ENCODE peak calls at places on chromosomes 4 and X, in six cellular contexts. One of them, this sample, is unnamed.
A peak's percentile ranks its signal among the peaks of the same experiment; 100 is the strongest.

GRCh38 chr4:67522851-67523671 is 22.2 kb downstream of the CENPC start:
- DNase-seq in esophagus muscularis mucosa: no peak
- DNase-seq in ovary: no peak
- DNase-seq in SK-N-SH: no peak
- DNase-seq in H1: no peak
- DNase-seq in sigmoid colon: no peak
- DNase-seq in this sample: no peak

GRCh38 chr4:112704991-112705845 is 68.3 kb downstream of the LARP7 start:
- DNase-seq in esophagus muscularis mucosa: peak; percentile 87
- DNase-seq in SK-N-SH: peak; percentile 82
- DNase-seq in ovary: peak; percentile 52
- DNase-seq in sigmoid colon: peak; percentile 78
- DNase-seq in H1: peak; percentile 19
- DNase-seq in this sample: no peak

GRCh38 chr4:2333356-2333841 is 71.5 kb upstream of the MXD4 start:
- DNase-seq in sigmoid colon: no peak
- DNase-seq in H1: no peak
- DNase-seq in ovary: no peak
- DNase-seq in esophagus muscularis mucosa: peak; percentile 62
- DNase-seq in SK-N-SH: peak; percentile 26
- DNase-seq in this sample: no peak

GRCh38 chr4:36399762-36400353 is 118.4 kb downstream of the DTHD1 start:
- DNase-seq in esophagus muscularis mucosa: no peak
- DNase-seq in ovary: no peak
- DNase-seq in sigmoid colon: no peak
- DNase-seq in H1: no peak
- DNase-seq in SK-N-SH: no peak
- DNase-seq in this sample: no peak

GRCh38 chrX:78075787-78076389 is 28.2 kb upstream of the PGK1 start:
- DNase-seq in esophagus muscularis mucosa: no peak
- DNase-seq in SK-N-SH: no peak
- DNase-seq in ovary: no peak
- DNase-seq in sigmoid colon: no peak
- DNase-seq in H1: no peak
- DNase-seq in this sample: no peak

GRCh38 chr4:30402276-30402675 is 317.9 kb upstream of the PCDH7 start:
- DNase-seq in SK-N-SH: no peak
- DNase-seq in H1: no peak
- DNase-seq in sigmoid colon: no peak
- DNase-seq in esophagus muscularis mucosa: no peak
- DNase-seq in ovary: no peak
- DNase-seq in this sample: no peak

GRCh38 chr4:108360857-108361820 is 192.4 kb upstream of the LEF1 start:
- DNase-seq in sigmoid colon: no peak
- DNase-seq in ovary: no peak
- DNase-seq in H1: peak; percentile 15
- DNase-seq in esophagus muscularis mucosa: peak; percentile 80
- DNase-seq in SK-N-SH: no peak
- DNase-seq in this sample: no peak

GRCh38 chr4:31089815-31090214 is 369.6 kb downstream of the PCDH7 start:
- DNase-seq in H1: no peak
- DNase-seq in ovary: no peak
- DNase-seq in sigmoid colon: no peak
- DNase-seq in SK-N-SH: no peak
- DNase-seq in esophagus muscularis mucosa: no peak
- DNase-seq in this sample: no peak

GRCh38 chrX:19682712-19683331 is 167.5 kb upstream of the MAP3K15 start:
- DNase-seq in sigmoid colon: peak; percentile 80
- DNase-seq in ovary: peak; percentile 53
- DNase-seq in esophagus muscularis mucosa: no peak
- DNase-seq in H1: no peak
- DNase-seq in SK-N-SH: peak; percentile 55
- DNase-seq in this sample: peak; percentile 28

GRCh38 chr4:2930821-2931764 is 32.1 kb downstream of the NOP14 start:
- DNase-seq in sigmoid colon: no peak
- DNase-seq in H1: no peak
- DNase-seq in SK-N-SH: no peak
- DNase-seq in ovary: no peak
- DNase-seq in esophagus muscularis mucosa: no peak
- DNase-seq in this sample: no peak

GRCh38 chr4:159516556-159516955 is 413.7 kb downstream of the RAPGEF2 start:
- DNase-seq in H1: no peak
- DNase-seq in sigmoid colon: no peak
- DNase-seq in ovary: no peak
- DNase-seq in esophagus muscularis mucosa: no peak
- DNase-seq in SK-N-SH: no peak
- DNase-seq in this sample: no peak

GRCh38 chr4:2837904-2838496 is 5.6 kb upstream of the ADD1 start:
- DNase-seq in ovary: peak; percentile 44
- DNase-seq in SK-N-SH: peak; percentile 30
- DNase-seq in sigmoid colon: peak; percentile 76
- DNase-seq in esophagus muscularis mucosa: no peak
- DNase-seq in H1: no peak
- DNase-seq in this sample: no peak

GRCh38 chrX:125203379-125203736 is 116.3 kb upstream of the TEX13C start:
- DNase-seq in sigmoid colon: no peak
- DNase-seq in esophagus muscularis mucosa: no peak
- DNase-seq in SK-N-SH: peak; percentile 14
- DNase-seq in H1: no peak
- DNase-seq in ovary: no peak
- DNase-seq in this sample: no peak

GRCh38 chr4:40617903-40618302 is 11.8 kb downstream of the RBM47 start:
- DNase-seq in H1: no peak
- DNase-seq in SK-N-SH: no peak
- DNase-seq in sigmoid colon: no peak
- DNase-seq in esophagus muscularis mucosa: no peak
- DNase-seq in ovary: no peak
- DNase-seq in this sample: no peak

GRCh38 chr4:106301393-106302084 is 14.5 kb downstream of the TBCK start:
- DNase-seq in SK-N-SH: no peak
- DNase-seq in sigmoid colon: no peak
- DNase-seq in ovary: no peak
- DNase-seq in esophagus muscularis mucosa: no peak
- DNase-seq in H1: no peak
- DNase-seq in this sample: no peak

GRCh38 chrX:120000490-120001246 is 57.1 kb upstream of the NKAP start:
- DNase-seq in SK-N-SH: no peak
- DNase-seq in esophagus muscularis mucosa: no peak
- DNase-seq in H1: no peak
- DNase-seq in sigmoid colon: no peak
- DNase-seq in ovary: no peak
- DNase-seq in this sample: no peak

GRCh38 chr4:156778093-156778492 is 193.5 kb downstream of the PDGFC start:
- DNase-seq in sigmoid colon: no peak
- DNase-seq in ovary: no peak
- DNase-seq in H1: no peak
- DNase-seq in esophagus muscularis mucosa: no peak
- DNase-seq in SK-N-SH: no peak
- DNase-seq in this sample: no peak

GRCh38 chr4:83285022-83285387 is 407 bp upstream of the COQ2 start:
- DNase-seq in SK-N-SH: peak; percentile 23
- DNase-seq in ovary: no peak
- DNase-seq in H1: no peak
- DNase-seq in esophagus muscularis mucosa: no peak
- DNase-seq in sigmoid colon: no peak
- DNase-seq in this sample: peak; percentile 33

GRCh38 chrX:37712458-37712857 is 26.9 kb downstream of the XK start:
- DNase-seq in sigmoid colon: no peak
- DNase-seq in H1: no peak
- DNase-seq in esophagus muscularis mucosa: no peak
- DNase-seq in SK-N-SH: no peak
- DNase-seq in ovary: no peak
- DNase-seq in this sample: no peak

GRCh38 chr4:56308384-56308783 is 78.9 kb downstream of the AASDH start:
- DNase-seq in esophagus muscularis mucosa: no peak
- DNase-seq in H1: no peak
- DNase-seq in sigmoid colon: no peak
- DNase-seq in SK-N-SH: no peak
- DNase-seq in ovary: no peak
- DNase-seq in this sample: no peak

GRCh38 chr4:56311299-56311975 is 75.9 kb downstream of the AASDH start:
- DNase-seq in ovary: no peak
- DNase-seq in esophagus muscularis mucosa: no peak
- DNase-seq in sigmoid colon: no peak
- DNase-seq in SK-N-SH: peak; percentile 80
- DNase-seq in H1: no peak
- DNase-seq in this sample: no peak

GRCh38 chr4:56310401-56310800 is 76.9 kb downstream of the AASDH start:
- DNase-seq in sigmoid colon: no peak
- DNase-seq in esophagus muscularis mucosa: no peak
- DNase-seq in ovary: no peak
- DNase-seq in SK-N-SH: no peak
- DNase-seq in H1: no peak
- DNase-seq in this sample: no peak

GRCh38 chr4:56305390-56305789 is 81.9 kb downstream of the AASDH start:
- DNase-seq in ovary: no peak
- DNase-seq in esophagus muscularis mucosa: no peak
- DNase-seq in SK-N-SH: no peak
- DNase-seq in sigmoid colon: no peak
- DNase-seq in H1: no peak
- DNase-seq in this sample: no peak

DNA sequence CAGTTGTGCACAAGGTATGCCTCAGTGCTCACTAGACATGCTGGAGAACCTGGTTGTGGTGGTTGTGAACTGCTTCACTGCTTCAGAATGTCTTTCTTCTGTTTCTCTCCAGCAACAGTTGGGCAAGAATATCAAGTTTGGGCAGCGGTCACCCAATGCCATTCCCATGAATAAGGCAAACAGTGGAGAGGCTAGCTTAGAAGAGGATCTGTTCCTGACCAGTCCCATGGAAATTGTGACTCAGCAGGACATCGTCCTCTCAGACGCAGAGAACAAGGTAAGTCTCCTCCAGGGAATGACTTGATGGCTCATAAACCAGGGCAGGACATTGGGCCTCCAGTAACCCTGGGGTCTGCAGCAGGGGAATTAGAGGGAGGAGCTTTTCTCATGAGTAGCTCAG is 79.9 kb downstream of the AASDH start:
- DNase-seq in sigmoid colon: no peak
- DNase-seq in H1: no peak
- DNase-seq in SK-N-SH: no peak
- DNase-seq in ovary: no peak
- DNase-seq in esophagus muscularis mucosa: no peak
- DNase-seq in this sample: no peak
- TF ChIP-seq EP300 in sigmoid colon: no peak
- TF ChIP-seq EP300 in H1: no peak
- TF ChIP-seq EP300 in SK-N-SH: no peak
- TF ChIP-seq EP300 in ovary: no peak
- TF ChIP-seq EP300 in esophagus muscularis mucosa: no peak
- TF ChIP-seq EP300 in this sample: no peak

DNA sequence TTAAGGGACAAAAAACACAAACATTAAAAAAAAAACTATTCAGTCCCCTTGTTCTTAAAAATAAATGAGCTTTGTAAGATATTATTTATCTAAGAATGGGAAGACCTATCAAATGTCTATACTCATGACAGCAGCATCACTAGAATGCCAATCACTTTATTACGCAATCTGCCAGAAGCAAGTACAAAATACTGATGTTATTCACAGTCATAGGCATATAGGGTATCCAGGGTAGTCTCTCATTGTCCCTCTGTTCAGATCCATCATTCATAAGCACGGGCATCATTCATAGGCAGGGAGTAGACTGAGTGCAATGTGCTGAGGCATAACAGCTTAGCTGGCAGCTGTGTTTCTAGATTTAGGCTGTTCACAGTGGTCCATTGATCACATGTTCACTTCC is 109.1 kb downstream of the EPHA5 start:
- DNase-seq in SK-N-SH: no peak
- DNase-seq in H1: no peak
- DNase-seq in ovary: no peak
- DNase-seq in sigmoid colon: no peak
- DNase-seq in esophagus muscularis mucosa: no peak
- DNase-seq in this sample: no peak
- TF ChIP-seq EP300 in SK-N-SH: no peak
- TF ChIP-seq EP300 in H1: no peak
- TF ChIP-seq EP300 in ovary: no peak
- TF ChIP-seq EP300 in sigmoid colon: no peak
- TF ChIP-seq EP300 in esophagus muscularis mucosa: no peak
- TF ChIP-seq EP300 in this sample: no peak

DNA sequence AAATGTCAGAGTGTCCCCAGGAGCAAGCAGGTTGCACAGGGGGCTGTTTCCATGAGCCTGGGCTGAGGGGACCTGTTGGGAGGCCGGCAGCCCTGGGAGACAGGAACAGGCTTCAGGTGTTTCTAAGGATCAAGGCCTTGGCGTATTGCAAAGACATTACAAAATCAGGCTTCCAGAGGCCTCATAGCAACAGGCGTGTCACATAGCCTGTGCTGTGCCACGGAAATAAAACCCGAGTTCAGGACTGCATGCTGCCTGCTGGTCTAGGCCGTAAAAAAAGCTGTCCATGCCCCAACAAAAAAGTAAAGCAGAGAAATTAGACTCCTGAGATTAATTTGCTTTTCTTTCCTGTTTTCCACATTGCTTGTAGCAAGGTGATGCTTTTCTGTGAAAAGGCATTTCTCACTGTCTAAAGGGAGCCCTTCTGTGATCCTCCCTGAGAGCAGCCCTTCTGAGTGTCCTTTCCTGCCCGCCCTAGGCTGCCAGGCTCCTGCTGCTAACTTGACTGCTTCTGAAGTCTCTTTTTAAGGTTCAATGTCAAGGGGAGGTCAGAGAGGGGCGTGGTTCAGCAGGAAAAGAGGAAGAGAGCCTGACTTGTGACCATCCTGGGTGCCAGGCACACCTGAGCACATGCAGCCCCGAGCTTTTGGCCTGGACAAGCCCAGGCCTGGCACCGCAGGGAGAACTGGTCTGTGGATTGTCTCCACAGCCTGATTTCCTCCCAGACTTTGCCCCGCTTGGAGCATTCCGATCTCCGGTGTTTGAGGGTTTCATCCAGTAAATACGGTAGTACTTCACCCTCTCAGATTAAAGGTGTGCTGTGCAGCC is 21.3 kb downstream of the SHROOM2 start:
- DNase-seq in SK-N-SH: no peak
- DNase-seq in H1: no peak
- DNase-seq in ovary: no peak
- DNase-seq in esophagus muscularis mucosa: no peak
- DNase-seq in sigmoid colon: no peak
- DNase-seq in this sample: no peak
- TF ChIP-seq EP300 in SK-N-SH: no peak
- TF ChIP-seq EP300 in H1: no peak
- TF ChIP-seq EP300 in ovary: no peak
- TF ChIP-seq EP300 in esophagus muscularis mucosa: no peak
- TF ChIP-seq EP300 in sigmoid colon: no peak
- TF ChIP-seq EP300 in this sample: no peak

DNA sequence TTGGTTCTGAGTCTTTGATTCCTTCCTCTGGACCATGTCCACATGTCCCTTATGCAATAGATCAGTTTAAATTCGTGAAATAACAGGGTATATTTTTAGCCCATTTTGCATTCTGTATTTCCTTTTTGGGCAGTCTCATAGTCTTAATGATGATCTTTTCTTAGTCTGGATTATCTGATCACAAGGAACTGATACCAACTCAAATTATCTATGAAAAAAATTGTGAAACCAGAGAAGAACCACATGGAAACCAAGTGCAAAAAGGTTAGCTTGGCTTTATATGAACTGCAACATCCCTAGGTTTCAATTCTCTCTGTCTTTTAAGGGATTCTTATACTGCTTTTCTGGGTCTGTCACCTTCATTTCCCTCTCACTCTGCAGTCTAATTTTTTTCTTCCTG is 608.6 kb upstream of the AADAT start:
- DNase-seq in H1: no peak
- DNase-seq in ovary: no peak
- DNase-seq in esophagus muscularis mucosa: no peak
- DNase-seq in SK-N-SH: no peak
- DNase-seq in sigmoid colon: no peak
- DNase-seq in this sample: no peak
- TF ChIP-seq EP300 in H1: no peak
- TF ChIP-seq EP300 in ovary: no peak
- TF ChIP-seq EP300 in esophagus muscularis mucosa: no peak
- TF ChIP-seq EP300 in SK-N-SH: no peak
- TF ChIP-seq EP300 in sigmoid colon: no peak
- TF ChIP-seq EP300 in this sample: no peak

This sample was measured in tibial nerve.